ENCODE peak calls at places on chromosomes 1 and 21, in four cellular contexts. N, C, A and Y are unnamed samples.

GRCh38 chr1:106659490-106660244 is 396.8 kb upstream of the PRMT6 start:
- DNase-seq in C (no peak), A (no peak), N (no peak), Y (no peak)

GRCh38 chr1:215923129-215923824 is 356.2 kb downstream of the KCTD3 start:
- DNase-seq in A (no peak), C (no peak), N (no peak), Y (no peak)

GRCh38 chr1:4830756-4831155 is 176.3 kb downstream of the AJAP1 start:
- DNase-seq in A (no peak), N (no peak), C (no peak), Y (no peak)

GRCh38 chr1:53578358-53578757 is 119.2 kb downstream of the DMRTB1 start:
- DNase-seq in C (no peak), N (no peak), A (no peak), Y (no peak)

GRCh38 chr1:244599937-244600350 is 53.0 kb upstream of the DESI2 start:
- DNase-seq in A (peak), C (peak), N (no peak), Y (no peak)

GRCh38 chr1:39574646-39575045 is 1.9 kb downstream of the PABPC4 start:
- DNase-seq in A (no peak), N (no peak), C (no peak), Y (no peak)

GRCh38 chr21:27448960-27449359 is 482.1 kb upstream of the ADAMTS5 start:
- DNase-seq in A (no peak), C (no peak), N (no peak), Y (no peak)

GRCh38 chr1:87600070-87600469 is 271.4 kb downstream of the LMO4 start:
- DNase-seq in A (no peak), C (no peak), N (no peak), Y (no peak)

GRCh38 chr1:226702318-226702956 is 36.6 kb downstream of the ITPKB start:
- DNase-seq in C (no peak), N (no peak), A (no peak), Y (no peak)

GRCh38 chr1:10507111-10507879 is 32.5 kb downstream of the PEX14 start:
- DNase-seq in C (peak), N (peak), A (peak), Y (no peak)

GRCh38 chr1:109357673-109358072 is 40.0 kb downstream of the SORT1 start:
- DNase-seq in A (no peak), C (no peak), N (no peak), Y (no peak)

GRCh38 chr1:54267815-54268551 is 68.0 kb downstream of the MRPL37 start:
- DNase-seq in A (no peak), C (no peak), N (no peak), Y (no peak)

GRCh38 chr1:14786104-14786675 is 187.7 kb downstream of the KAZN start:
- DNase-seq in N (no peak), C (no peak), A (no peak), Y (no peak)

GRCh38 chr1:156419863-156420208 is 50.8 kb downstream of the RHBG start:
- DNase-seq in A (peak), C (no peak), N (peak), Y (no peak)

GRCh38 chr1:156421939-156422601 is 53.1 kb downstream of the RHBG start:
- DNase-seq in N (peak), A (no peak), C (no peak), Y (no peak)

GRCh38 chr1:156420209-156421061 is 51.4 kb downstream of the RHBG start:
- DNase-seq in A (no peak), C (no peak), N (peak), Y (no peak)

GRCh38 chr1:156422602-156423091 is 53.6 kb downstream of the RHBG start:
- DNase-seq in N (peak), C (no peak), A (peak), Y (no peak)

DNA sequence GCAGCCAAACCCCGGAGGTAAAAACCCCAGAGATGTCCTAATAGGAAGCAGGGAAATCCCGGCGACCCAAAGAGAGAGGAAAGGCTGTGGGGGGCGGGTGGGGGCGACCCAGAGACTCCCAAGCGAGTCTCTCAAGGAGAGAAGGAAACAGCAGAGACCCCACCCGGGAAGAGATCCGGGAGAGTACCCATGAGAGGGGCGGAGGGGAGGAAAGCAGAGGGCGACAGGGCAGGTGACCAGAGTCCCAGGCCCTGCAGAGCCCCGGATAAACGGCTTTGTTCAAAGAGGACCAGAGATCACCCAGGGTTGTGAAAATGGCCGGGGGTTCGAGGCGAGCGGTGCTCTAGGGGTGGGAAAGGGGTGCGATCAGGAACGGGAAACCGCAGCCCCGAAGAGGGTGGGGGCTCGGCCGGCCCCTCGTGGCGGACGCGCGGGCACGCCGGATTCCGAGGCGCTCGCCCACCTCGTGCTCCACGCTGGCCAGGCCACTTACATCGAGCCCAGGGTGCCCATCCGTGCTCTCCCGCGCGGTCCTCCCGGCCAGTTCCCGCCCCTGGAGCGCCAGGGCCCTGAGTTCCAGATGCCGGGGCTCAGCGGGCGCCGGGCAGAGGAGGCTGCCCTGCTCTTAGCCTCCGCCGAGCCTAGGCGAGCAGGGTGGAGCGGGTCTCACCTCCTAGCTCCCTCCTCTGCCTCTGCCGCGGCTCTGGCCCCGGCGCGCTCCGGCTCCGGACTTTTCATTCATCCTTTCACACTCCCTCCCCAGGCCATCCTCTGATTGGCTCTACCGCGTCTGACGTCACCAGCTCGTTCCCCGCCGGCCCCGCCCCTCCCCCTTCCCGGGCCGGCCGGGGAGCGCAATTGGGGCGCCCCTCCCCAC is 52.3 kb downstream of the RHBG start:
- DNase-seq in N (peak), A (peak), C (peak), Y (no peak)
- TF ChIP-seq EZH2 in N (no peak), A (no peak), C (no peak), Y (peak)

GRCh38 chr1:6446665-6447015 is 19.3 kb downstream of the TNFRSF25 start:
- DNase-seq in A (no peak), N (no peak), C (no peak), Y (no peak)
- H3K4me3 ChIP-seq in A (no peak), N (peak), C (peak), Y (no peak)

GRCh38 chr1:154575147-154575927 is 7.8 kb downstream of the CHRNB2 start:
- DNase-seq in C (no peak), A (no peak), N (peak), Y (no peak)
- TF ChIP-seq POLR2AphosphoS5 in C (no peak), A (no peak), N (no peak), Y (peak)

DNA sequence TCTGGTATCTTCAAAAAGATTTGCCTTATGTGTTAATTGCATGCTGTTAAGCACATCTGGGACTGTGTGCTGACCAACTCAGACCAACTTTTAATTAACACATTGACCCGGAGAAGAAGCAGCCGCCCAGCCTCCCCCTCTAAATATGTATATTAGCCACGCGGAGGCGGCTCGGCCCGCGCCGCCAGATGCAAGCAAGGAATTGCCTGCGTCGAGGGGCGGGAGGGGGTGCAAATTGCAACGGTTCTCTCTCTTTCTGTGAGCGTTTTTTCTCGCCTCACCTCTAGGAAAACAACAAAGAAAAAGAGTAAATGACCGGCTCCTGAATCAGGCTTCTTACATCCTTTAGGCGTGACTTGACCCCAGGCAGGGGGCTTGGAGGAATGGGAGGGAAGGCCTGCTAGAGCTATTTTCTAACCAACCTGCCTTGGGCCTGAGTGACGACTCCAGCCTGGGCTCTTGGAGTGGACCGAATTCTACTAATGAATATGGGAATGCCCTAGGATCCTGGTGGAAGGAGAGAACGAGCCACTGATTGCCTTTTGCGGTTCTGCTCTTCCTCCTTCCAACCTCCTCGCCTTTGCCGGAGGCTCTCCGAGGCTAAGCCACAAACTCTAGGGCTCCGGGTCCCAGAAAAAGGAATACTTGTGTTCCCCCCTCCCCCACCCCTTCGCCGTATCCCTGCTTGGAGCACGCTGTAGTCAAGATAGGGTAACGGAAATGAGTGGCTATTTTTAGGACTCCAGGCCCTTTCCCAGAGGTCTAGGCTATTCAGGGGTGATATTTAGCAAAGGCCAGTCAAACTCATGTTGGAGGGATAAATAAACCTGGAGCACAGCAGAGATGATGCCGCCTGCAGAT is 417.0 kb upstream of the ESRRG start:
- DNase-seq in C (no peak), N (peak), A (no peak), Y (no peak)
- TF ChIP-seq EZH2 in C (no peak), N (no peak), A (no peak), Y (no peak)

DNA sequence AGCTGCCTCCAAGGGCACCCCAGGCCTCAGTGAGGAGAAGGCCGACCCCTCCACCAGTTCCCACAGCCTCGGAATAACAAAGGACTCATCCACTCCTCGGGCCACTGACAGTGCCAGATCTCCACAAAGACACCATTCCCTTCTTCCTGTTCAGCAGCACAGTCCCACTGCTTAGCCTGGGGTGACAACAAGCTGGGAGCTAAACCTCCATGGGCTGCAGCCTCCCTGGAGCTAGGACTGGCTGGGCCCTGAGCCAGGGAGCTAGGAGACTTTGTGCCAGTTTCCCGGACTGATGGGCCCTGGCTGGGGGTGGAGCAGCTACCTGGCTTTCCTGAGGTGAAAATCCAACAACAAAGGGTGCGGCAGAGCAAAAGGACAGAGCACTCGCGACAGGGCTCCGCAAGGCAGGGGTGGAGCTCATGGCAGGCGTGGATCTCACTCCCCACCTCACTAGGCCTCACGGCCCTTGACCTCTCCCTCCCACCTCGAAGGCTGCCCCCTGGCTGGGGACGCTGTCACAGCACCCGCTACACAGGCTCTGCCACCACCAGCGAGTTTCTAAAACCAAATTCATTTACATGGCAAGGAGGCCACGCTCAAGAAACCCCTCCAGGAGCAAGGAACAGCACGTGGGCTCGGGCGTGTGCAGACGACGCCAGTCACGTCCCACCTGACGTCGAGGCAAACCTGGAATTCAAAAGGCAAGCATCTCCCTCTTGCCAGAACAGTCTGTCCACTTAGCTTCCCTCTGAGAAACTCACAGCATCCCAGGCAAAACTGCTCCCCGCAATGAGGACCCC is 13.8 kb downstream of the SLC35E2B start:
- DNase-seq in A (peak), C (no peak), N (peak), Y (no peak)
- H3K4me3 ChIP-seq in A (no peak), C (no peak), N (no peak), Y (no peak)

GRCh38 chr1:3402258-3403010 is 52.0 kb upstream of the ARHGEF16 start:
- DNase-seq in C (no peak), A (no peak), N (no peak), Y (no peak)
- TF ChIP-seq POLR2AphosphoS5 in C (no peak), A (no peak), N (no peak), Y (no peak)

GRCh38 chr1:31065310-31066217 is at the start of gene PUM1:
- DNase-seq in A (peak), N (peak), C (peak), Y (peak)
- TF ChIP-seq EZH2 in A (no peak), N (no peak), C (no peak), Y (no peak)

DNA sequence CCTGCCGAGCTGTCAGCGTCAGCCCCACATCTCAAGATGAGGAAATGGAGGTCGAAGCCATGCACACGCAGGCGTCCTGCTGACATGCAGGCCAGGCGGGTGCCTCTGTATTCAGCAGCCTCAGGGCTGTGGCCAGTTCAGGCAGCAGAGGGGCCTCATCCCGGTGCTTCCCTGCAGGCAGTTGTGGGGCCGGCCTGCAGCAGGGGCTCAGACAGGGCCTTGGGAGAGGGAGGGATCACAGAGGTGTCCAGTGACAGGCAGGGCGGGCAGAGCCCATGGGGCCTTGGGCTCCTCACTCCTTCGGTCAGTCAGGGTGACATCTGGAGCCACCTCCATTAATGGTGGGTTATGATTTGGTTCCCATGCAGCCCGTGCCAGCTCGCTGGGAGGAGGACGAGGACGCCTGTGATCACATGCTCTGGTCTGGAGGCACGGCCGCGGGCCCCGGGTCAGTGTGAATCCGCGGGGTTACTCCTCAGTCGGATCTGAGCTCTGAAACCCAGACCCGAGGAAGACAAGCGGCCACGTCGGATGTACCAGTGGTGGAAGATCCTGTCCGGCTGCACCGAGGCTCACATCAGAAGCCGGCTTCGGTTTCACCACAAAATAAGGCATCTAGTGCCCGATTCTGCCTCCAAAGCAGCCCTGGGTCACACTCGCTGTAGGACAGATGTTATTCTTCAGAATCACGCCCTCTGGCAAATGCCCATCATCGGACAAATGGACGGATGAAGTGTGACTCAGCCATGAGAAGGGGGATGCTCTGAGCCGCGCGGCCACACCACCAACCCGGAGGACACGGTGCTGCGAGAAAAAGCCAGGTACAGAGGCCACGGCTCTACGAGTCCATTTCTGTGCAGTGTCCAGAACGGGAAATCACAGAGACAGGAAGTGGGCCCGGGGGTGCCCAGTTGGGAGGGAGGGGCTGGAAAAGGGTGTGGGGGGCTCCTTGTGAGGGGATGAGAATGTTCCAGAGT is 33.4 kb downstream of the KRTAP10-1 start:
- DNase-seq in N (no peak), C (no peak), A (no peak), Y (no peak)
- H3K4me3 ChIP-seq in N (no peak), C (no peak), A (no peak), Y (no peak)

GRCh38 chr1:19505694-19506457 is 20.5 kb upstream of the CAPZB start:
- DNase-seq in C (no peak), A (no peak), N (no peak), Y (no peak)

GRCh38 chr1:19504796-19505693 is 19.7 kb upstream of the CAPZB start:
- DNase-seq in C (no peak), A (no peak), N (no peak), Y (no peak)
- TF ChIP-seq POLR2AphosphoS5 in C (no peak), A (no peak), N (no peak), Y (no peak)

GRCh38 chr21:44526096-44526997 is 13.6 kb downstream of the KRTAP10-1 start:
- DNase-seq in A (no peak), C (no peak), N (no peak), Y (no peak)
- TF ChIP-seq EZH2 in A (no peak), C (no peak), N (no peak), Y (no peak)